ENCODE peak calls at places on chromosomes 4 and X, in ten cellular contexts. Q is IMR-90, U is hepatocyte, T is mucosa of descending colon, E is choroid plexus epithelial cell, L is left ventricle myocardium inferior, B is breast epithelium, F is skeletal muscle cell, J is tibial artery, X is adrenal gland. M is an unnamed sample.

GRCh38 chr4:88674565-88674964 is 23.1 kb downstream of the NAP1L5 start:
- DNase-seq in Q (peak), T (no peak), E (no peak), J (no peak), B (no peak), F (no peak), L (no peak), X (no peak), U (no peak), M (no peak)

GRCh38 chrX:118626346-118626745 is 101.1 kb upstream of the IL13RA1 start:
- DNase-seq in L (no peak), T (no peak), J (no peak), F (no peak), X (no peak), B (no peak), U (no peak), E (no peak), Q (no peak), M (no peak)

GRCh38 chr4:54998991-54999390 is 126.4 kb downstream of the KDR start:
- DNase-seq in F (peak), J (no peak), Q (peak), U (peak), B (no peak), X (no peak), E (peak), T (no peak), L (no peak), M (no peak)

GRCh38 chr4:52658671-52659015 is 458 bp downstream of the USP46 start:
- DNase-seq in X (no peak), T (peak), Q (no peak), E (no peak), J (no peak), L (no peak), F (no peak), U (no peak), B (no peak), M (no peak)

GRCh38 chrX:51459125-51459524 is 37.3 kb downstream of the NUDT11 start:
- DNase-seq in Q (peak), L (no peak), T (peak), J (no peak), F (no peak), B (no peak), U (peak), E (peak), X (no peak), M (no peak)

GRCh38 chr4:89110541-89110985 is 770 bp upstream of the TIGD2 start:
- DNase-seq in X (no peak), J (no peak), L (no peak), T (peak), U (peak), Q (no peak), B (no peak), F (no peak), E (no peak), M (no peak)

GRCh38 chrX:49919617-49920016 is 2.8 kb upstream of the CLCN5 start:
- DNase-seq in L (peak), E (peak), J (peak), T (peak), F (no peak), Q (peak), U (peak), X (peak), B (no peak), M (no peak)

GRCh38 chrX:108186811-108187210 is 95.2 kb downstream of the ATG4A start:
- DNase-seq in U (peak), F (peak), J (no peak), E (peak), X (no peak), Q (peak), L (no peak), T (no peak), B (no peak), M (peak)

GRCh38 chrX:45758319-45758718 is 557.6 kb upstream of the DIPK2B start:
- DNase-seq in B (no peak), Q (peak), F (peak), E (peak), X (no peak), L (no peak), T (no peak), J (no peak), U (no peak), M (peak)

GRCh38 chr4:82223715-82224114 is 150.1 kb downstream of the HNRNPD start:
- DNase-seq in X (peak), T (peak), J (peak), F (no peak), B (no peak), Q (no peak), L (peak), U (no peak), E (peak), M (no peak)

GRCh38 chr4:119939066-119939995 is 127.3 kb downstream of the MAD2L1 start:
- DNase-seq in F (no peak), L (no peak), E (peak), T (no peak), U (no peak), Q (peak), J (no peak), B (no peak), X (no peak), M (peak)

GRCh38 chr4:147749811-147750321 is 18.0 kb downstream of the ARHGAP10 start:
- DNase-seq in U (no peak), L (no peak), Q (no peak), E (no peak), B (no peak), F (no peak), J (no peak), T (no peak), X (no peak), M (no peak)

GRCh38 chrX:38661561-38661960 is 100.2 kb downstream of the TSPAN7 start:
- DNase-seq in F (no peak), X (no peak), T (no peak), B (no peak), Q (no peak), E (no peak), U (no peak), J (no peak), L (no peak), M (no peak)

GRCh38 chrX:130829526-130830515 is 73.2 kb downstream of the ENOX2 start:
- DNase-seq in U (no peak), B (no peak), L (no peak), X (no peak), Q (no peak), F (no peak), J (peak), T (no peak), E (peak), M (no peak)

GRCh38 chr4:108172780-108173598 is 4.3 kb upstream of the LEF1 start:
- DNase-seq in B (no peak), X (peak), J (no peak), L (no peak), Q (no peak), E (peak), U (peak), F (no peak), T (peak), M (no peak)

GRCh38 chrX:23952984-23953907 is 45.4 kb downstream of the CXorf58 start:
- DNase-seq in L (no peak), B (no peak), J (no peak), Q (no peak), F (no peak), E (peak), X (no peak), T (peak), U (no peak), M (no peak)

GRCh38 chr4:92263010-92263409 is 40.8 kb upstream of the GRID2 start:
- DNase-seq in B (no peak), X (no peak), T (no peak), F (no peak), U (no peak), J (no peak), E (no peak), L (no peak), Q (no peak), M (no peak)

GRCh38 chrX:46703980-46704379 is 54.9 kb downstream of the SLC9A7 start:
- DNase-seq in L (no peak), U (no peak), T (no peak), X (no peak), B (no peak), J (no peak), E (peak), F (no peak), Q (no peak), M (no peak)

GRCh38 chr4:25022741-25023140 is 8.0 kb downstream of the LGI2 start:
- DNase-seq in T (no peak), U (no peak), Q (no peak), X (no peak), F (no peak), J (no peak), L (no peak), B (no peak), E (no peak), M (no peak)

GRCh38 chrX:129478516-129478915 is 44.8 kb downstream of the SMARCA1 start:
- DNase-seq in E (peak), Q (peak), F (peak), B (no peak), X (no peak), J (no peak), L (no peak), U (no peak), T (no peak), M (no peak)

GRCh38 chr4:31130930-31131329 is 410.8 kb downstream of the PCDH7 start:
- DNase-seq in T (no peak), J (no peak), X (no peak), U (no peak), Q (no peak), E (no peak), B (no peak), F (no peak), L (no peak), M (no peak)

GRCh38 chr4:24559032-24559821 is 25.1 kb downstream of the DHX15 start:
- DNase-seq in J (no peak), T (no peak), L (no peak), F (no peak), X (no peak), U (no peak), B (no peak), E (no peak), Q (peak), M (no peak)

GRCh38 chr4:147864591-147864990 is 132.7 kb downstream of the ARHGAP10 start:
- DNase-seq in Q (peak), B (no peak), L (no peak), F (no peak), X (no peak), E (peak), U (no peak), J (no peak), T (no peak), M (no peak)

GRCh38 chrX:132751043-132751690 is 207.3 kb downstream of the HS6ST2 start:
- DNase-seq in Q (no peak), X (no peak), B (no peak), U (no peak), J (no peak), T (no peak), L (no peak), F (peak), E (no peak), M (no peak)

GRCh38 chrX:136086521-136086920 is 60.8 kb upstream of the FHL1 start:
- DNase-seq in T (no peak), X (no peak), L (no peak), B (no peak), E (peak), F (no peak), U (no peak), J (no peak), Q (peak), M (no peak)

GRCh38 chr4:76687730-76688441 is 210.1 kb downstream of the SOWAHB start:
- DNase-seq in T (peak), J (no peak), Q (no peak), L (no peak), X (no peak), B (no peak), U (no peak), F (no peak), E (no peak), M (no peak)

GRCh38 chr4:108170729-108171540 is 2.2 kb upstream of the LEF1 start:
- DNase-seq in B (no peak), F (no peak), L (no peak), E (no peak), J (no peak), Q (no peak), U (no peak), T (no peak), X (no peak), M (no peak)

GRCh38 chrX:21963736-21964135 is 23.2 kb downstream of the SMS start:
- DNase-seq in X (peak), U (no peak), F (no peak), T (no peak), E (peak), Q (peak), J (peak), B (no peak), L (no peak), M (no peak)

GRCh38 chr4:141155586-141155985 is 22.3 kb upstream of the RNF150 start:
- DNase-seq in Q (no peak), X (no peak), F (no peak), E (peak), J (no peak), B (no peak), L (no peak), T (no peak), U (no peak), M (no peak)
- H3K4me3 ChIP-seq in Q (no peak), X (no peak), F (no peak), E (no peak), J (no peak), B (no peak), L (no peak), T (no peak), U (no peak), M (no peak)

GRCh38 chrX:120562569-120562926 is 1.8 kb upstream of the CUL4B start:
- DNase-seq in F (no peak), T (no peak), X (no peak), Q (no peak), U (no peak), J (no peak), L (no peak), B (no peak), E (no peak), M (no peak)
- H3K4me3 ChIP-seq in F (no peak), T (no peak), X (no peak), Q (no peak), U (no peak), J (no peak), L (peak), B (no peak), E (no peak), M (no peak)

GRCh38 chr4:85244638-85245037 is 230.3 kb upstream of the ARHGAP24 start:
- DNase-seq in B (no peak), L (no peak), T (no peak), X (no peak), Q (no peak), E (no peak), U (no peak), J (no peak), F (no peak), M (no peak)
- H3K4me3 ChIP-seq in B (no peak), L (no peak), T (no peak), X (no peak), Q (no peak), E (no peak), U (no peak), J (no peak), F (no peak), M (no peak)

DNA sequence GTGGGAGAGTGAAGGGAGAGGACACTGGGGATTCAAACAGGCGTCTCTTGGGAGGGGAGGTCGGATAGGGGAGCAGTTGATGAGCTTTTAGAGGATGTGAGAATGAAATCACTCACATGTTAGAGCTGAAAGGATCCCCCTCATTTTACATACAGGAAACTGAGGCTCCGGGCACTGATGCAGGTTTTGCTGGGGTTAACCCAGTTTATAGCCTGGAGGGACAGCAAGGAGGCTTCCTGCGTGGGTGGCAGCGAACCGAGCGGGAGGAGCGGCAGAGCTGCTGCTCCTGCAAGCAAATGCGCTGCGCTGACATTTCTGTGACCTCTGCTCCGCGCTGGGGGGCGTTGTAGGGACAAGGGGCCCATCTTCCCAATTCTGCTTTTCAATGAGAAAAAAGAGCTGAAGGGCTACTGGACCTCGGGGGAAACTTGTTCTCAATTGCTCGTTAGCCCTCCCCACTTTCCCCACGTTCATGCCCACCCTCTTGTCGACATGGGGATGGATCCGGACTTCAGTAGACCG is 1.1 kb upstream of the NEUROG2 start:
- DNase-seq in T (no peak), L (no peak), E (no peak), Q (no peak), X (no peak), J (no peak), B (no peak), U (no peak), F (no peak), M (no peak)
- H3K4me3 ChIP-seq in T (no peak), L (peak), E (no peak), Q (no peak), X (no peak), J (no peak), B (peak), U (no peak), F (no peak), M (no peak)

GRCh38 chrX:72307646-72308051 is 1.9 kb upstream of the CITED1 start:
- DNase-seq in F (no peak), Q (no peak), B (no peak), U (no peak), X (no peak), J (no peak), L (no peak), E (no peak), T (no peak), M (no peak)
- H3K4me3 ChIP-seq in F (no peak), Q (no peak), B (peak), U (no peak), X (no peak), J (peak), L (peak), E (no peak), T (no peak), M (no peak)

GRCh38 chrX:150334100-150334499 is 29.0 kb upstream of the MAMLD1 start:
- DNase-seq in T (no peak), X (no peak), E (no peak), F (no peak), U (no peak), B (no peak), Q (no peak), J (no peak), L (peak), M (no peak)

GRCh38 chrX:150338615-150339014 is 24.5 kb upstream of the MAMLD1 start:
- DNase-seq in X (no peak), F (no peak), J (no peak), T (no peak), L (no peak), Q (no peak), U (no peak), B (no peak), E (no peak), M (no peak)

GRCh38 chrX:150332023-150332422 is 31.1 kb upstream of the MAMLD1 start:
- DNase-seq in L (no peak), Q (no peak), U (no peak), F (no peak), E (no peak), X (no peak), B (no peak), T (no peak), J (no peak), M (no peak)

GRCh38 chrX:150337026-150337425 is 26.1 kb upstream of the MAMLD1 start:
- DNase-seq in X (no peak), F (no peak), T (no peak), E (no peak), Q (no peak), J (no peak), B (no peak), U (no peak), L (no peak), M (no peak)

GRCh38 chrX:150334998-150335397 is 28.1 kb upstream of the MAMLD1 start:
- DNase-seq in J (no peak), T (no peak), L (no peak), B (no peak), F (no peak), U (no peak), Q (no peak), X (peak), E (no peak), M (no peak)
- H3K4me3 ChIP-seq in J (no peak), T (no peak), L (no peak), B (no peak), F (no peak), U (no peak), Q (no peak), X (no peak), E (no peak), M (no peak)

GRCh38 chr4:43330288-43330687 is 437.8 kb downstream of the GRXCR1 start:
- DNase-seq in J (no peak), Q (peak), E (peak), L (no peak), X (no peak), B (no peak), T (no peak), F (peak), U (no peak), M (no peak)

GRCh38 chr4:43331226-43332078 is 438.9 kb downstream of the GRXCR1 start:
- DNase-seq in J (no peak), E (peak), B (no peak), X (no peak), T (no peak), Q (peak), L (no peak), U (no peak), F (peak), M (no peak)
- H3K4me3 ChIP-seq in J (no peak), E (no peak), B (no peak), X (no peak), T (no peak), Q (no peak), L (no peak), U (no peak), F (no peak), M (no peak)

DNA sequence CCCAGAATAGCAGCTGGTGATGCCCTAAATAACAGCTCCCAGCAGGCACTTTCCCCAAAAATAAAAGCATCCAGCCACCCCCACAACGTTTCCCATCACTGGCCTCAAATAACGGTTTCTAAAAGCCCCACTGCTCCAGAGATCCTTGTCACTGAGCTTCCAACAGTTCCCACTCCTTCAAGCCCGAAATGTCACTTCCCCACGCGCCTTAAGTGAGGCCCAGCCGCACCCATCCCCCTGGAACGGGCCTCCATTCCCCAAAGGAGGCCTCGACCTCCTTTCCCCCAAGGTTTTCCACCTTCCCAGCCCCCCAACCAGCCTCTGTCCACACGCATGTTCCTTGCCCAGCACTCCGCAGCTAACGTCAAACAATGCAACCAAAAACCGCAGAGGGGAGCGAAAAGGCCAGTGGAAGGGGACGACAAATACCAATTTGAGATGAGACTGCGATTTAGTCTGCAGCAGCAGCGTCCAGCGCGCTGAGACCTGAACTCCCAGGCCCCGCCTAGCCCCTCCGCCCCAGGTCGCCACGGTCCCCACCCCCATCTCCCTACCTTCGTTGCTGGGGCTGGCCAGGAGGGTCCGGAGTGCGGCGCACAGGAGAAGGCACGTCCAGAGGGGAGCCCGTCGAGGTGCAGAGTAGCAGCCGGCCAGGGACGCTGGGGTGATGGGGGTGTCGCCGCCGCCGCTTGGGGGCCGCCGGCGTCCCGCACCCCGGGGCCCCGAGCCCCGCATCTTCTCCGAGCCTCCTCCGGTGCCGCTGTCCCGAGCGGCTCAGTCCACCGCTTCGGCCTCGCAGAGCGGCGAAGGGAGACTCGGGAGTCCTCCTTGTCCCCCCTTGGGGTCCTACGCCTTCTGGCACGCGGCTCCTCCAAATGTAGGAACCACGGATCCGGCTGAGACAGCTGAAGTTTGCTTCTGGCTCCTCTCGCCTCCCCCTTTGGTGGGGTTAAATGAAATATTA is 999 bp downstream of the EPHA5 start:
- DNase-seq in F (peak), X (no peak), B (no peak), J (no peak), U (peak), L (no peak), E (peak), Q (no peak), T (no peak), M (no peak)
- H3K4me3 ChIP-seq in F (peak), X (no peak), B (peak), J (peak), U (peak), L (peak), E (peak), Q (peak), T (no peak), M (peak)